ENCODE peak calls at places on chromosome 6, in eight cellular contexts. One of them, this sample, is unnamed.

GRCh38 chr6:16840725-16841124 is 79.5 kb upstream of the ATXN1 start:
- DNase-seq in thoracic aorta: no peak
- DNase-seq in left ventricle myocardium inferior: no peak
- DNase-seq in tibial artery: no peak
- DNase-seq in heart right ventricle: no peak
- DNase-seq in HCT116: no peak
- DNase-seq in astrocyte: no peak
- DNase-seq in psoas muscle: no peak
- DNase-seq in this sample: no peak

GRCh38 chr6:129317931-129318820 is 391.8 kb downstream of the ARHGAP18 start:
- DNase-seq in psoas muscle: no peak
- DNase-seq in tibial artery: no peak
- DNase-seq in astrocyte: peak; percentile 44
- DNase-seq in left ventricle myocardium inferior: no peak
- DNase-seq in thoracic aorta: no peak
- DNase-seq in heart right ventricle: no peak
- DNase-seq in HCT116: no peak
- DNase-seq in this sample: no peak

GRCh38 chr6:16669227-16669626 is 92.0 kb downstream of the ATXN1 start:
- DNase-seq in left ventricle myocardium inferior: no peak
- DNase-seq in tibial artery: no peak
- DNase-seq in HCT116: peak; percentile 38
- DNase-seq in thoracic aorta: no peak
- DNase-seq in heart right ventricle: no peak
- DNase-seq in psoas muscle: no peak
- DNase-seq in astrocyte: peak; percentile 80
- DNase-seq in this sample: no peak

GRCh38 chr6:92753956-92754355 is 665.4 kb downstream of the EPHA7 start:
- DNase-seq in heart right ventricle: no peak
- DNase-seq in thoracic aorta: no peak
- DNase-seq in tibial artery: no peak
- DNase-seq in HCT116: no peak
- DNase-seq in left ventricle myocardium inferior: no peak
- DNase-seq in astrocyte: no peak
- DNase-seq in psoas muscle: no peak
- DNase-seq in this sample: no peak

GRCh38 chr6:15520616-15521203 is 142.1 kb downstream of the DTNBP1 start:
- DNase-seq in tibial artery: peak; percentile 16
- DNase-seq in HCT116: no peak
- DNase-seq in left ventricle myocardium inferior: no peak
- DNase-seq in astrocyte: no peak
- DNase-seq in heart right ventricle: no peak
- DNase-seq in thoracic aorta: no peak
- DNase-seq in psoas muscle: no peak
- DNase-seq in this sample: no peak

GRCh38 chr6:10555625-10556309 is 34.6 kb downstream of the GCNT2 start:
- DNase-seq in tibial artery: peak; percentile 38
- DNase-seq in astrocyte: peak; percentile 32
- DNase-seq in left ventricle myocardium inferior: peak; percentile 65
- DNase-seq in heart right ventricle: peak; percentile 66
- DNase-seq in thoracic aorta: peak; percentile 28
- DNase-seq in psoas muscle: peak; percentile 40
- DNase-seq in HCT116: no peak
- DNase-seq in this sample: no peak

GRCh38 chr6:11277275-11278206 is 45.1 kb upstream of the NEDD9 start:
- DNase-seq in thoracic aorta: no peak
- DNase-seq in astrocyte: peak; percentile 93
- DNase-seq in tibial artery: no peak
- DNase-seq in HCT116: no peak
- DNase-seq in left ventricle myocardium inferior: no peak
- DNase-seq in psoas muscle: no peak
- DNase-seq in heart right ventricle: no peak
- DNase-seq in this sample: no peak

GRCh38 chr6:100599088-100599770 is 134.5 kb upstream of the SIM1 start:
- DNase-seq in astrocyte: no peak
- DNase-seq in tibial artery: no peak
- DNase-seq in heart right ventricle: no peak
- DNase-seq in HCT116: no peak
- DNase-seq in left ventricle myocardium inferior: no peak
- DNase-seq in psoas muscle: no peak
- DNase-seq in thoracic aorta: no peak
- DNase-seq in this sample: no peak

GRCh38 chr6:139695361-139695760 is 320.9 kb upstream of the CITED2 start:
- DNase-seq in tibial artery: no peak
- DNase-seq in heart right ventricle: no peak
- DNase-seq in astrocyte: no peak
- DNase-seq in thoracic aorta: no peak
- DNase-seq in psoas muscle: no peak
- DNase-seq in left ventricle myocardium inferior: no peak
- DNase-seq in HCT116: no peak
- DNase-seq in this sample: no peak

GRCh38 chr6:232896-233640 is 59.2 kb upstream of the DUSP22 start:
- DNase-seq in heart right ventricle: no peak
- DNase-seq in tibial artery: no peak
- DNase-seq in thoracic aorta: no peak
- DNase-seq in astrocyte: no peak
- DNase-seq in psoas muscle: no peak
- DNase-seq in left ventricle myocardium inferior: no peak
- DNase-seq in HCT116: no peak
- DNase-seq in this sample: no peak

GRCh38 chr6:113654396-113654795 is 202.7 kb upstream of the MARCKS start:
- DNase-seq in astrocyte: peak; percentile 77
- DNase-seq in thoracic aorta: peak; percentile 93
- DNase-seq in heart right ventricle: peak; percentile 29
- DNase-seq in left ventricle myocardium inferior: peak; percentile 32
- DNase-seq in psoas muscle: peak; percentile 70
- DNase-seq in tibial artery: peak; percentile 92
- DNase-seq in HCT116: peak; percentile 41
- DNase-seq in this sample: no peak

GRCh38 chr6:158068893-158069799 is 87.5 kb downstream of the SYNJ2 start:
- DNase-seq in heart right ventricle: no peak
- DNase-seq in left ventricle myocardium inferior: no peak
- DNase-seq in HCT116: no peak
- DNase-seq in thoracic aorta: peak; percentile 77
- DNase-seq in psoas muscle: no peak
- DNase-seq in astrocyte: peak; percentile 68
- DNase-seq in tibial artery: peak; percentile 76
- DNase-seq in this sample: no peak

GRCh38 chr6:168098431-168098861 is 19.4 kb upstream of the FRMD1 start:
- DNase-seq in left ventricle myocardium inferior: peak; percentile 11
- DNase-seq in astrocyte: no peak
- DNase-seq in heart right ventricle: no peak
- DNase-seq in psoas muscle: peak; percentile 11
- DNase-seq in HCT116: no peak
- DNase-seq in tibial artery: no peak
- DNase-seq in thoracic aorta: no peak
- DNase-seq in this sample: no peak

GRCh38 chr6:170130771-170131241 is 160.1 kb downstream of the DLL1 start:
- DNase-seq in left ventricle myocardium inferior: no peak
- DNase-seq in astrocyte: no peak
- DNase-seq in psoas muscle: no peak
- DNase-seq in heart right ventricle: no peak
- DNase-seq in tibial artery: peak; percentile 9
- DNase-seq in thoracic aorta: no peak
- DNase-seq in HCT116: no peak
- DNase-seq in this sample: no peak

DNA sequence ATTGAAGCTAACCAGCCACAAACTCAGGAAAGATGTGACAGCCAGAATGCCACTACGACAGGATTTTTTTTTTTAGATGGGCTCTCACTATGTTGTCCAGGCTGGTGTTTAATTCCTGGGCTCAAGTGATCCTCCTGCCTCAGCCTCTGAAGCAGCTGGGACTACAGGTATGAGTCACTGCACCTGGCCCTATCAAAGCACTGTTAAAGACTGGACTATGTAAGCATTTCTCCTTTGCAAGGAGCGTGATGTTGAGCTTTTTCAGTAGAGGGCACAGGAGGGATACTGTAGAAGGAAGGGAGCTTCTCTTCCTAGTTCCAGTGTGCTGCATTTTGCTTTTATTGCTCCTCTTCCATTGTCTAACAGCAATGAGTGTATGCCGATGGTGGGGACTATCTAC is 35.8 kb downstream of the ZBTB9 start:
- DNase-seq in tibial artery: no peak
- DNase-seq in HCT116: no peak
- DNase-seq in thoracic aorta: no peak
- DNase-seq in astrocyte: no peak
- DNase-seq in psoas muscle: no peak
- DNase-seq in heart right ventricle: no peak
- DNase-seq in left ventricle myocardium inferior: no peak
- DNase-seq in this sample: no peak
- H3K4me1 ChIP-seq in tibial artery: no peaks in the 10 kb centered on the region
- H3K4me1 ChIP-seq in HCT116: peaks cover 3% of the 10 kb centered on the region
- H3K4me1 ChIP-seq in thoracic aorta: no peaks in the 10 kb centered on the region
- H3K4me1 ChIP-seq in astrocyte: no peaks in the 10 kb centered on the region
- H3K4me1 ChIP-seq in psoas muscle: no peaks in the 10 kb centered on the region
- H3K4me1 ChIP-seq in heart right ventricle: no peaks in the 10 kb centered on the region
- H3K4me1 ChIP-seq in left ventricle myocardium inferior: no peaks in the 10 kb centered on the region
- H3K4me1 ChIP-seq in this sample: no peaks in the 10 kb centered on the region

GRCh38 chr6:90708410-90708809 is 121.5 kb upstream of the MAP3K7 start:
- DNase-seq in left ventricle myocardium inferior: no peak
- DNase-seq in astrocyte: no peak
- DNase-seq in thoracic aorta: no peak
- DNase-seq in HCT116: no peak
- DNase-seq in tibial artery: no peak
- DNase-seq in psoas muscle: no peak
- DNase-seq in heart right ventricle: no peak
- DNase-seq in this sample: no peak

GRCh38 chr6:90709597-90709996 is 122.7 kb upstream of the MAP3K7 start:
- DNase-seq in thoracic aorta: no peak
- DNase-seq in heart right ventricle: no peak
- DNase-seq in tibial artery: no peak
- DNase-seq in left ventricle myocardium inferior: no peak
- DNase-seq in psoas muscle: no peak
- DNase-seq in astrocyte: peak; percentile 1
- DNase-seq in HCT116: no peak
- DNase-seq in this sample: no peak

GRCh38 chr6:90712165-90712564 is 125.3 kb upstream of the MAP3K7 start:
- DNase-seq in left ventricle myocardium inferior: no peak
- DNase-seq in astrocyte: peak; percentile 30
- DNase-seq in HCT116: no peak
- DNase-seq in thoracic aorta: no peak
- DNase-seq in heart right ventricle: no peak
- DNase-seq in psoas muscle: no peak
- DNase-seq in tibial artery: no peak
- DNase-seq in this sample: no peak

GRCh38 chr6:90703383-90703782 is 116.5 kb upstream of the MAP3K7 start:
- DNase-seq in left ventricle myocardium inferior: no peak
- DNase-seq in heart right ventricle: no peak
- DNase-seq in tibial artery: no peak
- DNase-seq in psoas muscle: no peak
- DNase-seq in thoracic aorta: no peak
- DNase-seq in astrocyte: no peak
- DNase-seq in HCT116: no peak
- DNase-seq in this sample: no peak

GRCh38 chr6:90707223-90707622 is 120.4 kb upstream of the MAP3K7 start:
- DNase-seq in heart right ventricle: no peak
- DNase-seq in psoas muscle: no peak
- DNase-seq in left ventricle myocardium inferior: no peak
- DNase-seq in astrocyte: no peak
- DNase-seq in tibial artery: no peak
- DNase-seq in HCT116: no peak
- DNase-seq in thoracic aorta: no peak
- DNase-seq in this sample: no peak
- H3K4me1 ChIP-seq in heart right ventricle: peaks cover 3% of the 10 kb centered on the region
- H3K4me1 ChIP-seq in psoas muscle: no peaks in the 10 kb centered on the region
- H3K4me1 ChIP-seq in left ventricle myocardium inferior: no peaks in the 10 kb centered on the region
- H3K4me1 ChIP-seq in astrocyte: no peaks in the 10 kb centered on the region
- H3K4me1 ChIP-seq in tibial artery: no peaks in the 10 kb centered on the region
- H3K4me1 ChIP-seq in HCT116: no peaks in the 10 kb centered on the region
- H3K4me1 ChIP-seq in thoracic aorta: no peaks in the 10 kb centered on the region
- H3K4me1 ChIP-seq in this sample: no peaks in the 10 kb centered on the region

GRCh38 chr6:125931733-125932450 is 24.7 kb upstream of the HINT3 start:
- DNase-seq in HCT116: no peak
- DNase-seq in tibial artery: no peak
- DNase-seq in psoas muscle: no peak
- DNase-seq in astrocyte: peak; percentile 47
- DNase-seq in heart right ventricle: no peak
- DNase-seq in thoracic aorta: no peak
- DNase-seq in left ventricle myocardium inferior: no peak
- DNase-seq in this sample: no peak
- H3K4me1 ChIP-seq in HCT116: no peaks in the 10 kb centered on the region
- H3K4me1 ChIP-seq in tibial artery: no peaks in the 10 kb centered on the region
- H3K4me1 ChIP-seq in psoas muscle: no peaks in the 10 kb centered on the region
- H3K4me1 ChIP-seq in astrocyte: peaks cover 3% of the 10 kb centered on the region
- H3K4me1 ChIP-seq in heart right ventricle: no peaks in the 10 kb centered on the region
- H3K4me1 ChIP-seq in thoracic aorta: no peaks in the 10 kb centered on the region
- H3K4me1 ChIP-seq in left ventricle myocardium inferior: peaks cover 8% of the 10 kb centered on the region
- H3K4me1 ChIP-seq in this sample: no peaks in the 10 kb centered on the region

DNA sequence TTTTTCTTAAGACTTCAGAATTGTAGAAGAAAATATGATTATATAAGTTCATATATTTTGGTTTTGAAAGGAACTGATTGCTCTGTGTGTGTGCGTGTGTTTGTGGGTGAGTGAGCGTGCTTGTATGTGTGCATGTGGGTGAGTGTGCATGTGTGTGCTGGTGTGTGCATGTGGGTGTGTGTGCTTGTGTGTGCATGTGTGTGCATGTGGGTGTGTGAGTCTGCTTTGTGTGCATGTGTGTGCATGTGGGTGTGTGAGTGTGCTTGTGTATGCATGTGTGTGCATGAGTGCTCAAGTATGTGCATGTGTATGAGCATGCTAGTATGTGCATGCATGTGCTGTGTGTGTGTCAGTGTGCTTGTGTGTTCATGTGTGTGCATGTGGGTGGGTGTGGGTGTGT is 238.5 kb downstream of the CDC5L start:
- DNase-seq in left ventricle myocardium inferior: no peak
- DNase-seq in heart right ventricle: no peak
- DNase-seq in astrocyte: no peak
- DNase-seq in psoas muscle: no peak
- DNase-seq in thoracic aorta: no peak
- DNase-seq in HCT116: no peak
- DNase-seq in tibial artery: no peak
- DNase-seq in this sample: no peak
- H3K4me1 ChIP-seq in left ventricle myocardium inferior: no peaks in the 10 kb centered on the region
- H3K4me1 ChIP-seq in heart right ventricle: no peaks in the 10 kb centered on the region
- H3K4me1 ChIP-seq in astrocyte: peaks cover 5% of the 10 kb centered on the region
- H3K4me1 ChIP-seq in psoas muscle: no peaks in the 10 kb centered on the region
- H3K4me1 ChIP-seq in thoracic aorta: no peaks in the 10 kb centered on the region
- H3K4me1 ChIP-seq in HCT116: peaks cover 7% of the 10 kb centered on the region
- H3K4me1 ChIP-seq in tibial artery: no peaks in the 10 kb centered on the region
- H3K4me1 ChIP-seq in this sample: no peaks in the 10 kb centered on the region

DNA sequence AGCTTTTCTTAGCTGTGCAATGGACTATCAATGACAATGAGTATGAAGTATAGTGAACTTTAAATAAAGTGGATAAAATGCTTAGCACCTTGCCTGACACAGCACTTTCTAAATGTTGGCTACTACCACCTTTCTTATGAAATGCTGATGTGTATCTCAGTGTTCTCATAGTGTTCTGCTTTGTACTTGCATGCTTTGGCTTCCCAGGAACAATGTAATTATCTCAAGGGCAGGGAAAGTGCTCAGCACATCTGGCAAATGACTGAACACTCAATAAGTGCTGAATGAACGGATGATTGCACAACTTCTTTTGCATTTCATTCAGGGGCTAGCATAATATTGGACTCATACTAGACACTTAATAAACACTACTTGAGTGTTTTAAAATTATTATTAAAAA is 28.2 kb upstream of the NOX3 start:
- DNase-seq in tibial artery: no peak
- DNase-seq in left ventricle myocardium inferior: no peak
- DNase-seq in psoas muscle: no peak
- DNase-seq in astrocyte: peak; percentile 78
- DNase-seq in HCT116: no peak
- DNase-seq in heart right ventricle: no peak
- DNase-seq in thoracic aorta: no peak
- DNase-seq in this sample: no peak
- H3K4me1 ChIP-seq in tibial artery: no peaks in the 10 kb centered on the region
- H3K4me1 ChIP-seq in left ventricle myocardium inferior: no peaks in the 10 kb centered on the region
- H3K4me1 ChIP-seq in psoas muscle: no peaks in the 10 kb centered on the region
- H3K4me1 ChIP-seq in astrocyte: no peaks in the 10 kb centered on the region
- H3K4me1 ChIP-seq in HCT116: no peaks in the 10 kb centered on the region
- H3K4me1 ChIP-seq in heart right ventricle: no peaks in the 10 kb centered on the region
- H3K4me1 ChIP-seq in thoracic aorta: no peaks in the 10 kb centered on the region
- H3K4me1 ChIP-seq in this sample: no peaks in the 10 kb centered on the region

GRCh38 chr6:110654096-110654820 is 161.0 kb downstream of the CDK19 start:
- DNase-seq in HCT116: no peak
- DNase-seq in astrocyte: no peak
- DNase-seq in psoas muscle: no peak
- DNase-seq in left ventricle myocardium inferior: no peak
- DNase-seq in heart right ventricle: no peak
- DNase-seq in thoracic aorta: no peak
- DNase-seq in tibial artery: no peak
- DNase-seq in this sample: no peak
- H3K4me1 ChIP-seq in HCT116: no peaks in the 10 kb centered on the region
- H3K4me1 ChIP-seq in astrocyte: no peaks in the 10 kb centered on the region
- H3K4me1 ChIP-seq in psoas muscle: no peaks in the 10 kb centered on the region
- H3K4me1 ChIP-seq in left ventricle myocardium inferior: peaks cover 15% of the 10 kb centered on the region
- H3K4me1 ChIP-seq in heart right ventricle: peaks cover 19% of the 10 kb centered on the region
- H3K4me1 ChIP-seq in thoracic aorta: peaks cover 6% of the 10 kb centered on the region
- H3K4me1 ChIP-seq in tibial artery: no peaks in the 10 kb centered on the region
- H3K4me1 ChIP-seq in this sample: no peaks in the 10 kb centered on the region